ENCODE peak calls at places on chromosomes 6 and 20, in six cellular contexts. C is midbrain; A is ELF-1; H is stimulated activated CD4-positive, alpha-beta T cell treated with anti-CD3 and anti-CD28 coated beads, Interleukin-4, amount 100 ng/mL, for 24 hours; G is skeletal muscle cell; X is bronchial epithelial cell. D is an unnamed sample.

GRCh38 chr6:109008951-109009760 is 85.5 kb downstream of the SESN1 start:
- DNase-seq in C (peak), A (peak), H (peak), G (peak), X (peak), D (peak)

GRCh38 chr20:16485406-16485805 is 87.8 kb downstream of the KIF16B start:
- DNase-seq in C (no peak), A (no peak), H (no peak), G (peak), X (peak), D (no peak)

GRCh38 chr20:33015700-33016580 is 8.4 kb downstream of the BPIFB2 start:
- DNase-seq in C (no peak), A (no peak), H (no peak), G (no peak), X (no peak), D (no peak)

GRCh38 chr6:30397697-30398096 is 52.7 kb downstream of the RPP21 start:
- DNase-seq in C (no peak), A (peak), H (no peak), G (no peak), X (no peak), D (no peak)

GRCh38 chr20:29318871-29319461 is 1938.5 kb upstream of the DEFB115 start:
- DNase-seq in C (no peak), A (no peak), H (no peak), G (no peak), X (no peak), D (no peak)

GRCh38 chr20:33262658-33263065 is 20.4 kb upstream of the BPIFB1 start:
- DNase-seq in C (peak), A (peak), H (no peak), G (peak), X (peak), D (peak)

GRCh38 chr20:45174434-45175364 is at the start of gene PI3:
- DNase-seq in C (no peak), A (no peak), H (no peak), G (no peak), X (peak), D (no peak)

GRCh38 chr6:6659600-6660327 is 71.2 kb downstream of the LY86 start:
- DNase-seq in C (peak), A (no peak), H (no peak), G (no peak), X (no peak), D (no peak)

GRCh38 chr6:107114872-107115694 is at the start of gene BEND3:
- DNase-seq in C (peak), A (no peak), H (peak), G (no peak), X (no peak), D (peak)

GRCh38 chr20:57088436-57088835 is 178.0 kb downstream of the BMP7 start:
- DNase-seq in C (no peak), A (no peak), H (no peak), G (no peak), X (no peak), D (no peak)

GRCh38 chr20:50048420-50049166 is 64.4 kb downstream of the UBE2V1 start:
- DNase-seq in C (peak), A (no peak), H (no peak), G (no peak), X (no peak), D (no peak)

GRCh38 chr20:37901667-37902503 is 1.0 kb upstream of the VSTM2L start:
- DNase-seq in C (peak), A (peak), H (no peak), G (no peak), X (peak), D (peak)

GRCh38 chr20:22740829-22741228 is 156.5 kb upstream of the FOXA2 start:
- DNase-seq in C (no peak), A (no peak), H (no peak), G (no peak), X (peak), D (no peak)

GRCh38 chr6:141562801-141563763 is 569.6 kb upstream of the GJE1 start:
- DNase-seq in C (peak), A (peak), H (peak), G (peak), X (peak), D (peak)

GRCh38 chr6:21164768-21165326 is 428.7 kb upstream of the SOX4 start:
- DNase-seq in C (no peak), A (no peak), H (no peak), G (no peak), X (no peak), D (no peak)

GRCh38 chr6:42451146-42451594 is 556 bp downstream of the TRERF1 start:
- DNase-seq in C (no peak), A (no peak), H (peak), G (no peak), X (no peak), D (no peak)

GRCh38 chr6:113015249-113015648 is 668.1 kb downstream of the RFPL4B start:
- DNase-seq in C (no peak), A (no peak), H (no peak), G (no peak), X (peak), D (no peak)

GRCh38 chr6:17281497-17282481 is 628 bp downstream of the RBM24 start:
- DNase-seq in C (no peak), A (peak), H (no peak), G (no peak), X (no peak), D (no peak)

GRCh38 chr20:32473231-32474008 is 111.7 kb downstream of the NOL4L start:
- DNase-seq in C (no peak), A (no peak), H (no peak), G (no peak), X (no peak), D (no peak)

GRCh38 chr20:48797275-48797825 is 30.4 kb downstream of the PREX1 start:
- DNase-seq in C (peak), A (no peak), H (no peak), G (no peak), X (no peak), D (no peak)

GRCh38 chr6:163721435-163721834 is 306.9 kb downstream of the QKI start:
- DNase-seq in C (no peak), A (no peak), H (no peak), G (no peak), X (no peak), D (no peak)

GRCh38 chr6:18047406-18047805 is 60.0 kb upstream of the KIF13A start:
- DNase-seq in C (no peak), A (no peak), H (no peak), G (peak), X (peak), D (no peak)

GRCh38 chr6:170448317-170448716 is 104.8 kb downstream of the PSMB1 start:
- DNase-seq in C (no peak), A (no peak), H (no peak), G (no peak), X (no peak), D (no peak)

GRCh38 chr20:53763707-53764415 is 170.2 kb upstream of the ZNF217 start:
- DNase-seq in C (no peak), A (peak), H (no peak), G (no peak), X (peak), D (peak)

GRCh38 chr6:140663094-140663493 is 1288.6 kb upstream of the CITED2 start:
- DNase-seq in C (no peak), A (no peak), H (no peak), G (no peak), X (no peak), D (no peak)

GRCh38 chr6:112298021-112298745 is 43.8 kb upstream of the LAMA4 start:
- DNase-seq in C (no peak), A (no peak), H (no peak), G (peak), X (peak), D (no peak)

GRCh38 chr6:36933102-36933501 is 21.4 kb upstream of the PI16 start:
- DNase-seq in C (no peak), A (no peak), H (no peak), G (no peak), X (peak), D (peak)

GRCh38 chr20:58650181-58650775 is 805 bp upstream of the STX16 start:
- DNase-seq in C (no peak), A (peak), H (peak), G (no peak), X (no peak), D (no peak)

GRCh38 chr6:116314878-116315277 is 35.1 kb upstream of the TSPYL1 start:
- DNase-seq in C (no peak), A (no peak), H (no peak), G (no peak), X (peak), D (no peak)

GRCh38 chr6:36731622-36732310 is 34.1 kb downstream of the RAB44 start:
- DNase-seq in C (no peak), A (no peak), H (no peak), G (no peak), X (no peak), D (no peak)